ENCODE peak calls at places on chromosome 7, in eight cellular contexts. A, B, K, Q, E, J, G and O are unnamed samples.

GRCh38 chr7:91434821-91435220 is 170.6 kb downstream of the FZD1 start:
- DNase-seq in A (no peak), B (no peak), K (no peak), Q (no peak), E (no peak), J (no peak), G (no peak), O (no peak)

GRCh38 chr7:138065827-138066226 is 10.4 kb upstream of the AKR1D1 start:
- DNase-seq in A (no peak), B (no peak), K (no peak), Q (no peak), E (no peak), J (no peak), G (no peak), O (no peak)

GRCh38 chr7:98329100-98329871 is 47.8 kb downstream of the BRI3 start:
- DNase-seq in A (no peak), B (no peak), K (no peak), Q (no peak), E (no peak), J (no peak), G (no peak), O (no peak)

GRCh38 chr7:11327633-11328032 is 354.0 kb downstream of the PHF14 start:
- DNase-seq in A (no peak), B (no peak), K (no peak), Q (no peak), E (no peak), J (no peak), G (no peak), O (no peak)

GRCh38 chr7:134678115-134678514 is 31.5 kb downstream of the BPGM start:
- DNase-seq in A (no peak), B (no peak), K (no peak), Q (no peak), E (no peak), J (no peak), G (no peak), O (no peak)

GRCh38 chr7:132106491-132106890 is 469.8 kb downstream of the PLXNA4 start:
- DNase-seq in A (no peak), B (no peak), K (no peak), Q (no peak), E (no peak), J (no peak), G (no peak), O (no peak)

GRCh38 chr7:105664816-105665525 is 83.7 kb upstream of the EFCAB10 start:
- DNase-seq in A (peak), B (no peak), K (no peak), Q (no peak), E (no peak), J (no peak), G (peak), O (no peak)

GRCh38 chr7:64904008-64904407 is 935 bp downstream of the ZNF273 start:
- DNase-seq in A (no peak), B (no peak), K (no peak), Q (no peak), E (no peak), J (no peak), G (no peak), O (no peak)

GRCh38 chr7:32670105-32670504 is 174.8 kb downstream of the AVL9 start:
- DNase-seq in A (no peak), B (no peak), K (peak), Q (no peak), E (no peak), J (no peak), G (no peak), O (no peak)

GRCh38 chr7:28410628-28411578 is 1.4 kb upstream of the CREB5 start:
- DNase-seq in A (no peak), B (no peak), K (peak), Q (no peak), E (no peak), J (no peak), G (no peak), O (no peak)

GRCh38 chr7:137354361-137354760 is 10.8 kb upstream of the PTN start:
- DNase-seq in A (peak), B (no peak), K (no peak), Q (no peak), E (no peak), J (no peak), G (peak), O (no peak)

GRCh38 chr7:22793593-22794462 is 28.8 kb downstream of the TOMM7 start:
- DNase-seq in A (no peak), B (no peak), K (peak), Q (no peak), E (no peak), J (no peak), G (no peak), O (no peak)

GRCh38 chr7:99362801-99363200 is 11.7 kb upstream of the ARPC1B start:
- DNase-seq in A (no peak), B (no peak), K (peak), Q (no peak), E (no peak), J (no peak), G (no peak), O (no peak)

GRCh38 chr7:98733036-98733435 is 116.0 kb downstream of the NPTX2 start:
- DNase-seq in A (no peak), B (no peak), K (peak), Q (no peak), E (no peak), J (peak), G (peak), O (no peak)

GRCh38 chr7:66503036-66503370 is 125.7 kb upstream of the KCTD7 start:
- DNase-seq in A (no peak), B (no peak), K (no peak), Q (no peak), E (no peak), J (no peak), G (no peak), O (no peak)

GRCh38 chr7:79716329-79716728 is 262.9 kb upstream of the MAGI2 start:
- DNase-seq in A (no peak), B (no peak), K (no peak), Q (no peak), E (no peak), J (no peak), G (no peak), O (no peak)